ENCODE peak calls at places on chromosomes 7 and 10, in seven cellular contexts. X is HCT116, W is SK-N-SH, Y is H1, L is K562, M is GM12878, R is HepG2. U is an unnamed sample. For H3K4me1, the result is how much of the 10 kb centered on the place peaks cover.

GRCh38 chr10:22690614-22691431 is 23.6 kb downstream of the PIP4K2A start:
- DNase-seq in Y (peak), M (no peak), X (no peak), L (no peak), W (no peak), R (no peak), U (no peak)

GRCh38 chr10:571643-572042 is 117.8 kb downstream of the DIP2C start:
- DNase-seq in X (no peak), Y (no peak), R (no peak), L (no peak), W (no peak), M (no peak), U (no peak)

GRCh38 chr7:41652265-41652664 is 50.6 kb downstream of the INHBA start:
- DNase-seq in W (no peak), X (no peak), Y (no peak), M (no peak), R (no peak), L (no peak), U (no peak)

GRCh38 chr7:78326189-78326588 is 527.6 kb downstream of the PHTF2 start:
- DNase-seq in R (no peak), L (no peak), X (no peak), W (no peak), Y (no peak), M (no peak), U (no peak)

GRCh38 chr10:8365935-8366911 is 311.7 kb downstream of the GATA3 start:
- DNase-seq in M (peak), R (peak), Y (peak), W (no peak), X (no peak), L (no peak), U (peak)

GRCh38 chr7:120856621-120857352 is 1.2 kb downstream of the TSPAN12 start:
- DNase-seq in X (peak), L (peak), W (peak), R (peak), M (peak), Y (no peak), U (no peak)

GRCh38 chr7:141072548-141073172 is 1.2 kb upstream of the TMEM178B start:
- DNase-seq in M (no peak), Y (no peak), W (peak), X (no peak), R (no peak), L (no peak), U (no peak)

GRCh38 chr10:29784175-29784773 is 149.5 kb upstream of the SVIL start:
- DNase-seq in L (no peak), W (no peak), R (peak), X (peak), Y (peak), M (no peak), U (peak)

GRCh38 chr7:98831641-98832221 is 38.1 kb downstream of the TMEM130 start:
- DNase-seq in X (no peak), W (peak), M (no peak), R (peak), Y (no peak), L (peak), U (no peak)

GRCh38 chr10:1294748-1295147 is 238.6 kb downstream of the WDR37 start:
- DNase-seq in X (no peak), R (no peak), L (no peak), W (no peak), M (no peak), Y (no peak), U (no peak)

GRCh38 chr10:80290474-80291220 is 1.2 kb upstream of the MAT1A start:
- DNase-seq in Y (no peak), L (no peak), X (no peak), M (no peak), R (peak), W (no peak), U (no peak)

GRCh38 chr7:12583181-12583580 is 12.7 kb downstream of the SCIN start:
- DNase-seq in W (no peak), R (no peak), M (no peak), X (no peak), L (no peak), Y (no peak), U (no peak)

GRCh38 chr10:91090761-91091529 is 129.5 kb upstream of the PCGF5 start:
- DNase-seq in Y (no peak), M (no peak), L (no peak), X (no peak), R (peak), W (peak), U (no peak)
- TF ChIP-seq CTCF in Y (peak), M (peak), L (no peak), X (no peak), R (peak), W (peak), U (peak)

GRCh38 chr10:70162157-70162891 is 8.0 kb downstream of the SAR1A start:
- DNase-seq in R (no peak), X (no peak), W (no peak), Y (no peak), L (no peak), M (no peak), U (no peak)

GRCh38 chr10:70160798-70161197 is 9.5 kb downstream of the SAR1A start:
- DNase-seq in R (no peak), L (no peak), M (no peak), Y (no peak), X (no peak), W (no peak), U (no peak)

GRCh38 chr10:70164179-70164578 is 6.1 kb downstream of the SAR1A start:
- DNase-seq in Y (no peak), L (no peak), X (no peak), M (no peak), R (no peak), W (no peak), U (no peak)

GRCh38 chr10:70163448-70163847 is 6.9 kb downstream of the SAR1A start:
- DNase-seq in M (no peak), L (no peak), Y (no peak), R (no peak), W (no peak), X (no peak), U (no peak)

GRCh38 chr10:70162892-70163201 is 7.5 kb downstream of the SAR1A start:
- DNase-seq in R (no peak), M (peak), W (no peak), Y (no peak), L (no peak), X (no peak), U (no peak)
- H3K4me1 ChIP-seq in R (half or more), M (under half), W (under half), Y (under half), L (under half), X (under half), U (under half)

DNA sequence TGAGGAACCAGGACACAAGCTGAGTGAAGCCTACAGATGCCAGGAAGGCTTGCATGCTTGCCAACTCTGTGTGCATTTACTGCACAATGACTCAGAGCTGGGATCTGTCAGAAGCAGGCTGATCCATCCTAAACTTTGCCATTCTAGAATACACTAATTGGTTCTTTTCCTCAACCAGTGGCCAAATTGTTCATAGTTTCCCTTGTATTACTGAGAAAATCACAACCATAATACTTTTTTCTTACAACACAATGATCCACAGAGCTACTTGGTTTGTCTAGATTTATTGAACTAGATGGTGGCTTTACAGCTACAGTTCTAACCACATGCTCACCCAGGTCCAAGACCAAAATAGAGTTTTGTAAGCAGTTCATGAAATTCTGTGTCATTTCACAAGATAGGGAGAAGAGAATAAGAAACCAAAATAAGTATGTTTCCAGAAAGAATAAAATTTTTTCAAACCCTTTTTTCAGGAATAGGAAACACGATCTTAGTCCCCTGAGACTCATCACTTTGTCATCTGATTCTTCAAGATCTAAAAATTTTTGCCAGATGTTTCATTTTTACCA is 21.0 kb upstream of the LRRC17 start:
- DNase-seq in L (no peak), M (no peak), W (no peak), X (no peak), R (no peak), Y (no peak), U (no peak)
- TF ChIP-seq SIN3A in L (no peak), M (no peak), W (peak), X (no peak), R (no peak), Y (no peak), U (no peak)

GRCh38 chr10:58712136-58712535 is 199.5 kb downstream of the BICC1 start:
- DNase-seq in X (no peak), Y (no peak), L (no peak), W (no peak), M (no peak), R (no peak), U (no peak)

GRCh38 chr10:58715056-58715455 is 202.4 kb downstream of the BICC1 start:
- DNase-seq in L (no peak), M (no peak), Y (no peak), W (no peak), X (no peak), R (no peak), U (no peak)

GRCh38 chr10:58714436-58714835 is 201.8 kb downstream of the BICC1 start:
- DNase-seq in M (no peak), X (no peak), Y (no peak), L (no peak), W (no peak), R (no peak), U (no peak)

GRCh38 chr10:58718596-58718995 is 205.9 kb downstream of the BICC1 start:
- DNase-seq in R (no peak), W (no peak), Y (no peak), L (no peak), X (no peak), M (no peak), U (no peak)

GRCh38 chr10:58712982-58713381 is 200.3 kb downstream of the BICC1 start:
- DNase-seq in M (no peak), Y (no peak), W (no peak), L (no peak), X (peak), R (no peak), U (no peak)
- TF ChIP-seq CTCF in M (no peak), Y (peak), W (peak), L (no peak), X (no peak), R (no peak), U (no peak)

GRCh38 chr7:73769481-73770001 is 529 bp downstream of the CLDN3 start:
- DNase-seq in R (no peak), Y (no peak), X (no peak), M (no peak), L (peak), W (no peak), U (no peak)

GRCh38 chr7:73770002-73770859 is at the start of gene CLDN3:
- DNase-seq in Y (peak), X (peak), R (no peak), L (peak), M (no peak), W (peak), U (no peak)

GRCh38 chr7:73768661-73769480 is 1.2 kb downstream of the CLDN3 start:
- DNase-seq in W (no peak), Y (no peak), R (no peak), M (no peak), L (peak), X (no peak), U (no peak)

GRCh38 chr7:73773700-73774517 is 3.8 kb upstream of the CLDN3 start:
- DNase-seq in X (no peak), M (no peak), R (no peak), L (no peak), Y (no peak), W (no peak), U (no peak)

DNA sequence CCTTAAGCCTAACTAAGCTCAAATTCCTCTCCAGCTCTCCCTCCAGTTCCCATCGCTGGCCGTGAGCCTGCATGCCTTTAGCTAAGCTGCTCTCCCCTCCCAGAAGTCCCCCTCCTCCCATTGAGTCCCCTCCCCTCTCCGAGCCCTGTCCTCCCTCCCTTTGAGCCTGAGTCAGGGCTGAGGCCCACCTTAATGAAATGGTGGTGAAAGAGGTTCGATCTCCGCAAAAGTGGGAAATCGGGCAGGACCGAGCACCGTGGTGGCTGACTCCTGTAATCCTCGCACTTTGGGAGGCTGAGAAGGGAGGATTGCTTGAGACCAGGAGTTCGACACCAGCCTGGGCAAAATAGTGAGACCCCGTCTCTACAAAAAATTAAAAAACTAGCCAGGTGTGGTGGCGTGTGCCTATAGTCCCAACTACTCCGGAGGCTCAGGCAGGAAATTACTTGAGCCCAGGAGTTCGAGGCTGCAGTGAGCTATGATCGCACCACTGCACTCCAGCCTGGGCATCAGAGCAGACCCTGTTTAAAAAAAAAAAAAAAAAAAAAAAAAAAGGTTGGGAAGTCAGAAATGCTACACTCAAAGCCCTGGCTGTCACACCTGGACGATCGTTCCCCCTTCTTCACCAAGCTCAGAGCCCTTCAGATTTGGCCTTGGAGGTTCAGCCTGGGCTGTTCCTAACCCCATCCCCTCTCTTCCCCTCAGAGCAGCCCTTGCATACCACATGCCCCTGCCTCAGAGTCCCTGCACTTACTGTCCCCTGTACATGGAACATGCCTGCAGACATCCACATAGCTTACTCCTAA is 993 bp upstream of the CLDN3 start:
- DNase-seq in Y (no peak), M (no peak), W (no peak), L (peak), R (no peak), X (no peak), U (no peak)
- H3K4me1 ChIP-seq in Y (under half), M (under half), W (under half), L (under half), R (under half), X (under half), U (under half)

GRCh38 chr10:69918036-69918435 is 116.3 kb downstream of the COL13A1 start:
- DNase-seq in Y (no peak), W (no peak), M (no peak), R (no peak), L (no peak), X (no peak), U (no peak)
- TF ChIP-seq SIN3A in Y (no peak), W (no peak), M (no peak), R (no peak), L (no peak), X (no peak), U (no peak)

GRCh38 chr10:73818402-73818801 is 7.0 kb upstream of the NDST2 start:
- DNase-seq in R (no peak), Y (no peak), M (no peak), W (no peak), X (no peak), L (no peak), U (no peak)
- TF ChIP-seq CTCF in R (peak), Y (peak), M (no peak), W (no peak), X (no peak), L (peak), U (no peak)

GRCh38 chr10:86671985-86672710 is 3.8 kb downstream of the LDB3 start:
- DNase-seq in M (no peak), X (no peak), W (no peak), Y (no peak), R (no peak), L (no peak), U (no peak)
- H3K4me1 ChIP-seq in M (under half), X (under half), W (under half), Y (under half), R (under half), L (under half), U (under half)

U was measured in Panc1.